ENCODE peak calls at places on chromosomes 3 and 15, in seven cellular contexts. I, Z, G, V, K, A and X are unnamed samples.

GRCh38 chr3:108388136-108389132 is 92.1 kb downstream of the HHLA2 start:
- DNase-seq in I (no peak), Z (no peak), G (no peak), V (no peak), K (no peak), A (no peak), X (no peak)

GRCh38 chr3:123301331-123302184 is 99.8 kb downstream of the SEC22A start:
- DNase-seq in I (no peak), Z (no peak), G (no peak), V (no peak), K (no peak), A (no peak), X (no peak)

GRCh38 chr3:52041118-52041847 is 15.1 kb downstream of the DUSP7 start:
- DNase-seq in I (no peak), Z (no peak), G (no peak), V (no peak), K (no peak), A (no peak), X (no peak)

GRCh38 chr3:195546130-195546560 is 3.0 kb upstream of the PPP1R2 start:
- DNase-seq in I (no peak), Z (peak; percentile 61), G (peak; percentile 75), V (peak; percentile 63), K (peak; percentile 74), A (peak; percentile 90), X (peak; percentile 26)

GRCh38 chr3:112671930-112672715 is 31.2 kb upstream of the CCDC80 start:
- DNase-seq in I (no peak), Z (peak; percentile 88), G (no peak), V (no peak), K (no peak), A (no peak), X (no peak)

GRCh38 chr3:39466988-39467387 is 492 bp upstream of the MOBP start:
- DNase-seq in I (no peak), Z (no peak), G (no peak), V (no peak), K (no peak), A (no peak), X (no peak)

GRCh38 chr15:45162771-45163507 is 24.8 kb downstream of the SHF start:
- DNase-seq in I (peak; percentile 44), Z (peak; percentile 74), G (peak; percentile 79), V (peak; percentile 80), K (peak; percentile 89), A (peak; percentile 84), X (peak; percentile 80)

GRCh38 chr3:26657406-26657976 is 34.9 kb downstream of the LRRC3B start:
- DNase-seq in I (no peak), Z (no peak), G (no peak), V (no peak), K (no peak), A (no peak), X (no peak)

GRCh38 chr15:68819451-68820204 is 1.1 kb downstream of the ANP32A start:
- DNase-seq in I (peak; percentile 23), Z (peak; percentile 81), G (peak; percentile 48), V (peak; percentile 54), K (no peak), A (peak; percentile 72), X (peak; percentile 44)

GRCh38 chr3:10198761-10199688 is 34.3 kb downstream of the IRAK2 start:
- DNase-seq in I (peak; percentile 33), Z (no peak), G (peak; percentile 48), V (no peak), K (peak; percentile 72), A (no peak), X (peak; percentile 72)

GRCh38 chr3:10206166-10206511 is 41.4 kb downstream of the IRAK2 start:
- DNase-seq in I (no peak), Z (no peak), G (no peak), V (no peak), K (no peak), A (no peak), X (no peak)

GRCh38 chr3:10205461-10206165 is 40.9 kb downstream of the IRAK2 start:
- DNase-seq in I (no peak), Z (peak; percentile 76), G (peak; percentile 42), V (no peak), K (peak; percentile 68), A (peak; percentile 92), X (no peak)

DNA sequence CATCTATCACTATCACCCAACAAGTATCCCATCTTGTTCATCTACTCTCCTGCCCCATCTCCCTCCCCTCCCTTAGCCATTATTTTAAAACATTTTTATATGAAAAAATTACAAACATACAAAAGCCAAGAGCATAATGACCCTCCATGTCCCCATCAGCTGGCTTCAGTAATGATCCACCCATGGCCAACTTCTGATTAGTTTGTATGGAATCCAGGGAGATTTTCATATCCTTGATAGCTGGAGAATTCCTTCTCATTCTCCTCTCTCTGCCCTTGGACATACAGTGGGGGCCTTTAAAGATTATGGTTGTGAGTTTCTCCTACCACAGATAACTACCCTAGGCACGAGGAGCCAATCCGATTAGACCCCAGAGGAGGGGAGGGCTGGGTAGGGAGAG is 40.2 kb downstream of the IRAK2 start:
- DNase-seq in I (no peak), Z (no peak), G (no peak), V (no peak), K (no peak), A (no peak), X (no peak)
- H3K27ac ChIP-seq in I (no peak overlapping the region), Z (peak overlapping the region; percentile 70), G (peak overlapping the region; percentile 73), V (no peak overlapping the region), K (peak overlapping the region; percentile 85), A (peak overlapping the region; percentile 86), X (peak overlapping the region; percentile 19)

DNA sequence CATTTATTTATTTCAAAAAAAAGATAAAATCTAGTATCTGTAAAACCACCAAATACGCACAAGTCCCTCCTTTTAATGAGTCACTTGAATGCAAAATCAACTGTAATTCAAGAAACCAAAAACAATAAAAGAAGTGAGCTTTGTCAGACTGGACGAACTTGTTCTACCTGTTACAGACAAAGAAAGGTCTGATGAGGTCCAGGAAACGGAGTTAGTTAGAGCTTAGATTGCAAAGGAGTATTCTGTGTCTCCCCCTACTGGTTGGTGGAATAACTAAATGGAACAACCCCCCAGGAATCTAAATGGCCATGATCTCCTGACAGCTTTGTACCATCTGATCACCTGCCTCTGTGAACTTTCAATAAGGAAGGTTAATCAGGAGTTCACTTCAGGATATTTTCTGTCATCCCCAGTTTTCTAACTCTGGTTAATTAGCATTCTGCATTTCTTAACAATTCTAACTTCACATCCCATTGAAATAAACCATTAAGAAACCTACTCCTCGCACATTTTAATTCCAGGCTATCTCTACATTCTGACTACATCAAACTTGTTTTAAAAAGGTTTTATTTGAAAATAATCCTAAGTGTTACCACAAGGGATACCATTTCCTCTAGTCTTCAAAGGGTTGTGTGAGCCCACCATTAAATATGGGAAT is 333.0 kb upstream of the SATB1 start:
- DNase-seq in I (no peak), Z (peak; percentile 1), G (peak; percentile 19), V (no peak), K (peak; percentile 71), A (no peak), X (peak; percentile 10)
- H3K27ac ChIP-seq in I (peak overlapping the region; percentile 15), Z (no peak overlapping the region), G (no peak overlapping the region), V (no peak overlapping the region), K (no peak overlapping the region), A (no peak overlapping the region), X (no peak overlapping the region)

DNA sequence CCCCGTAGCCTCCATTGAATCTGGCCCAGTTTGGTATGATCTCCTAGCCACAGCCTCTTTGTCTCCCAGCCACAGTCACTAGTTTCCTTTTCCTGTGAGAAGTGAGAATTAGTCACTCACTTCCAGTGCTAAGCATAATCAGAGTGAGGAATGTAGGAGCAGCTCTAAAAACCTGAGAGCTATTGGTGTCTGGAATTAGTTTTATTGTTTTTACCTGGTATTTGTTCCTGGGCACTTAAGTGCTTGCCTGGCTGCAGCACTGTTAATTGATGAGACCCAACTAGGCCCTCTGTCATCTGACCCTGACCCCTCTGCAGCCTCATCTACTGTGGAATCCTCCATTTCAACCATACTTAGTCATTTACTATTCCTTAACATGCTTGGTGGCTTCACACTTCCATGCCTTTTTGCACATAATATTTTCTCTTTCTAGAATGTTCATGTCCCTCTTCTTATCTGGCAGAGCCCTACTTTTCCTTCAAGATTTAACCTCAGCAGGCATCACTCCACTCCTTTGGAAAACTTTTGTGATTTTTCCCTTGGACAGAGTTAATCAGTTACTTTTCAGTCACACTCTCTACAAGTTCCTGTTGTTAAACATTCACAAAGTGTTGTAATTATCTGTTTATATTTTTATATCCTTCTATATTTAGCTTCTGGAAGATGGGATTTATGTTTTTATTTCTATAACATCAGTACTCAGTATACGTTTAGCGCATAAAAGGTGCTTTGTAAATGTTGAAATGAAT is 48.8 kb downstream of the PDE8A start:
- DNase-seq in I (no peak), Z (peak; percentile 52), G (no peak), V (no peak), K (no peak), A (no peak), X (no peak)
- H3K27ac ChIP-seq in I (no peak overlapping the region), Z (peak overlapping the region; percentile 10), G (no peak overlapping the region), V (no peak overlapping the region), K (peak overlapping the region; percentile 33), A (no peak overlapping the region), X (peak overlapping the region; percentile 83)

GRCh38 chr3:135965129-135965505 is 411 bp upstream of the PPP2R3A start:
- DNase-seq in I (no peak), Z (peak; percentile 62), G (no peak), V (no peak), K (no peak), A (no peak), X (no peak)
- H3K27ac ChIP-seq in I (no peak overlapping the region), Z (no peak overlapping the region), G (peak overlapping the region; percentile 92), V (no peak overlapping the region), K (no peak overlapping the region), A (peak overlapping the region; percentile 98), X (peak overlapping the region; percentile 98)

GRCh38 chr3:53547327-53547726 is 52.9 kb downstream of the CACNA1D start:
- DNase-seq in I (no peak), Z (no peak), G (no peak), V (no peak), K (no peak), A (no peak), X (no peak)
- H3K27ac ChIP-seq in I (no peak overlapping the region), Z (no peak overlapping the region), G (no peak overlapping the region), V (no peak overlapping the region), K (no peak overlapping the region), A (no peak overlapping the region), X (no peak overlapping the region)

GRCh38 chr15:81322708-81323253 is 1.2 kb downstream of the STARD5 start:
- DNase-seq in I (no peak), Z (no peak), G (no peak), V (no peak), K (no peak), A (no peak), X (peak; percentile 64)
- H3K27ac ChIP-seq in I (peak overlapping the region; percentile 51), Z (no peak overlapping the region), G (peak overlapping the region; percentile 29), V (no peak overlapping the region), K (peak overlapping the region; percentile 83), A (no peak overlapping the region), X (peak overlapping the region; percentile 83)

DNA sequence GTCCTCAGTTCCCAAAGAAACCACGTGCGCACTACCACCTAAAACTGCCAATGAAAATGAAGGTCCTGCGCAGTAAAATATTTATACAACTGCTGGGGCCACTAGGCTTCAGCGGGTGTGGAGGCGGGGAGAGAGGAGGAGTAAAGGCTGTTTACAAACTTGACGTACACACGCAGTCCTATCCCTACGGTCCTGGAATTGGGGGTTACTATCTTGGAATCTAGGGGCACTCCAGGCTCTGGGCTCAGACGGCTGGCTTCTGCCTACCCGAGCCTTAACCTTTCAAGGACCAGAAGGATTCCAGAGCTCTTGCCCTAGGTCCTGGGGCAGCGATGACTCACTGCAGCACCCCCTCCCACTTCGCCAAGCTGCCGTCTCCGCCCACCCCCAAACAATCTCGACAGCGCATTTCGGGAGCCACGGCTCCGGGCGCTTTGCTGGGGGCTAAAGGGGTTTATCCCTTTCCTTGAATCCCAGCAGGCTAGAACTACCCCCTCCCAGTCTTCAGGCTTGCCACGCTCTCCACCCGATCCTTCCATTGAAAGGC is 3.0 kb downstream of the ADAMTS9 start:
- DNase-seq in I (no peak), Z (peak; percentile 42), G (peak; percentile 75), V (peak; percentile 79), K (no peak), A (peak; percentile 88), X (peak; percentile 34)
- H3K27ac ChIP-seq in I (no peak overlapping the region), Z (peak overlapping the region; percentile 55), G (peak overlapping the region; percentile 96), V (peak overlapping the region; percentile 99), K (no peak overlapping the region), A (peak overlapping the region; percentile 98), X (peak overlapping the region; percentile 91)